ENCODE peak calls at places on chromosomes 3 and 15, in six cellular contexts. Q, U, M, O, C and K are unnamed samples. For H3K4me1, the result is how much of the 10 kb centered on the place peaks cover.

GRCh38 chr3:186757214-186757613 is 26.2 kb upstream of the EIF4A2 start:
- DNase-seq in Q (no peak), U (no peak), M (no peak), O (no peak), C (no peak), K (no peak)

GRCh38 chr3:172142074-172143059 is 103.0 kb downstream of the FNDC3B start:
- DNase-seq in Q (peak), U (peak), M (no peak), O (no peak), C (no peak), K (no peak)

GRCh38 chr15:63277893-63278505 is 594 bp downstream of the APH1B start:
- DNase-seq in Q (peak), U (peak), M (no peak), O (no peak), C (no peak), K (no peak)

GRCh38 chr3:115922681-115923347 is 299.5 kb downstream of the GAP43 start:
- DNase-seq in Q (peak), U (peak), M (no peak), O (no peak), C (no peak), K (no peak)

GRCh38 chr15:37204698-37205097 is 104.3 kb upstream of the MEIS2 start:
- DNase-seq in Q (peak), U (peak), M (no peak), O (no peak), C (no peak), K (no peak)

GRCh38 chr3:71258116-71258515 is 325.4 kb downstream of the FOXP1 start:
- DNase-seq in Q (peak), U (peak), M (no peak), O (no peak), C (no peak), K (peak)

GRCh38 chr3:72549819-72550581 is 298.2 kb downstream of the SHQ1 start:
- DNase-seq in Q (no peak), U (no peak), M (no peak), O (no peak), C (peak), K (no peak)

GRCh38 chr3:182912476-182912875 is 67.9 kb downstream of the DCUN1D1 start:
- DNase-seq in Q (no peak), U (no peak), M (no peak), O (no peak), C (no peak), K (no peak)

GRCh38 chr3:72699631-72700030 is 148.6 kb downstream of the SHQ1 start:
- DNase-seq in Q (no peak), U (no peak), M (no peak), O (no peak), C (no peak), K (no peak)

GRCh38 chr15:26967719-26968269 is 3.2 kb upstream of the GABRG3 start:
- DNase-seq in Q (no peak), U (no peak), M (no peak), O (no peak), C (peak), K (no peak)

GRCh38 chr15:95932141-95932540 is 398.4 kb upstream of the NR2F2 start:
- DNase-seq in Q (no peak), U (peak), M (no peak), O (no peak), C (no peak), K (no peak)

GRCh38 chr3:72042397-72043211 is 257.7 kb upstream of the PROK2 start:
- DNase-seq in Q (no peak), U (no peak), M (no peak), O (no peak), C (no peak), K (no peak)

GRCh38 chr15:97866994-97867393 is 93.5 kb upstream of the ARRDC4 start:
- DNase-seq in Q (no peak), U (no peak), M (no peak), O (no peak), C (no peak), K (no peak)

GRCh38 chr3:188497021-188497420 is 343.1 kb downstream of the LPP start:
- DNase-seq in Q (no peak), U (peak), M (no peak), O (no peak), C (no peak), K (no peak)

GRCh38 chr3:85801955-85802354 is 843.2 kb downstream of the CADM2 start:
- DNase-seq in Q (peak), U (peak), M (no peak), O (no peak), C (peak), K (no peak)

GRCh38 chr3:168847293-168847883 is 751.7 kb upstream of the GOLIM4 start:
- DNase-seq in Q (peak), U (peak), M (no peak), O (no peak), C (peak), K (no peak)

GRCh38 chr3:64037084-64037483 is 13.8 kb upstream of the PSMD6 start:
- DNase-seq in Q (no peak), U (no peak), M (no peak), O (no peak), C (no peak), K (no peak)

GRCh38 chr3:6528951-6529350 is 332.0 kb upstream of the GRM7 start:
- DNase-seq in Q (no peak), U (peak), M (no peak), O (no peak), C (no peak), K (no peak)

GRCh38 chr3:51110586-51110985 is 274.5 kb upstream of the MANF start:
- DNase-seq in Q (no peak), U (no peak), M (no peak), O (no peak), C (no peak), K (no peak)

GRCh38 chr3:134249442-134249841 is 1.2 kb downstream of the RYK start:
- DNase-seq in Q (no peak), U (no peak), M (no peak), O (no peak), C (no peak), K (no peak)

GRCh38 chr3:152315623-152316022 is 46.9 kb downstream of the MBNL1 start:
- DNase-seq in Q (no peak), U (no peak), M (no peak), O (no peak), C (no peak), K (no peak)

GRCh38 chr3:4776399-4776979 is 202.7 kb upstream of the BHLHE40 start:
- DNase-seq in Q (no peak), U (peak), M (no peak), O (no peak), C (no peak), K (no peak)

GRCh38 chr3:74599564-74599963 is 14.9 kb downstream of the CNTN3 start:
- DNase-seq in Q (no peak), U (no peak), M (no peak), O (no peak), C (no peak), K (no peak)

GRCh38 chr15:49991587-49991986 is 127.4 kb downstream of the ATP8B4 start:
- DNase-seq in Q (no peak), U (no peak), M (no peak), O (no peak), C (no peak), K (no peak)

GRCh38 chr3:63814300-63814699 is 4.8 kb upstream of the C3orf49 start:
- DNase-seq in Q (no peak), U (no peak), M (no peak), O (no peak), C (no peak), K (no peak)

GRCh38 chr15:38683382-38684242 is 119.0 kb upstream of the RASGRP1 start:
- DNase-seq in Q (peak), U (peak), M (peak), O (peak), C (peak), K (no peak)

GRCh38 chr3:148791296-148791695 is 36.3 kb upstream of the CPB1 start:
- DNase-seq in Q (no peak), U (no peak), M (no peak), O (no peak), C (peak), K (no peak)

GRCh38 chr3:148789156-148789555 is 38.5 kb upstream of the CPB1 start:
- DNase-seq in Q (no peak), U (no peak), M (no peak), O (no peak), C (no peak), K (no peak)

GRCh38 chr3:148790841-148791240 is 36.8 kb upstream of the CPB1 start:
- DNase-seq in Q (no peak), U (no peak), M (no peak), O (peak), C (no peak), K (no peak)

GRCh38 chr3:148791955-148792354 is 35.7 kb upstream of the CPB1 start:
- DNase-seq in Q (no peak), U (no peak), M (no peak), O (no peak), C (no peak), K (no peak)

DNA sequence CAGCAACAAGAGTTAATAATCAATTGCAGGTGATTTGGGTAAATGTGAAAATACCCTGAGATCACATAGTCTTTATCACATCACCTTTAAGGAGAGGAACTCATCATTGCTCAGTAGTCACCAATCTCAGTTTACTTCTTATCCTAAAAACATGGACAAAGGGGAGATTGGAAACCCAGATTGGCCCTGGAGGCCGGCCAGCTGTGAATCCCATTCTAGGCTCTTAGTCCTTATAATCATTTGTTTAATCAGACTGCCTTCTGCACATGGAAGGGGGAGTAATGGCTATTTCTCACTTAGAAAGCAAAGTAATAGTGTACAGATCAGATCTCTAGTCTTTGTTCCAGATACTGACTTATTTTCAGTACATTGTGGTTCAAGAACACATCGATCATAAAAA is 37.2 kb upstream of the CPB1 start:
- DNase-seq in Q (no peak), U (no peak), M (no peak), O (no peak), C (no peak), K (no peak)
- H3K27ac ChIP-seq in Q (no peak), U (no peak), M (no peak), O (peak), C (no peak), K (no peak)

GRCh38 chr3:24483873-24484272 is 10.8 kb downstream of the THRB start:
- DNase-seq in Q (no peak), U (no peak), M (peak), O (peak), C (no peak), K (no peak)
- H3K4me1 ChIP-seq in Q (under half), U (under half), M (under half), O (half or more), C (under half), K (under half)

DNA sequence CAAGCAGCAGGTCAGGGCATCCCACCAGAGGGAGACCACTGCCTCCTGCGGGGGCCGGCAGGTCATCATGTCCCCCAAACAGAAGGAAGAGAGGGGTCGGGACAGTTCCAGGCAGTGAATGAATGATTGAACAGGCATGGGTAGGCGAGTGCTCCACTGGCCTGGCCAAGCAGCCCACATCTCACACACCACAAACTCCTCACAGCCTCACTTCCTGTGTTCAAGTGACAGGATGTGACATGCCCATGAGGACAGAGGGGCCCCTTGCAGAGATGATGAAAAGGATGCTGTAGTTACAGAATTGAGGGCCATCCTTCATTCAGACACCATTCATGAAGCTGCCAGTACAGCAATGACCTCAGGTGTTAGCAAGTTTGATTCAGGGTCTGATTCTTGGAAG is 3.7 kb downstream of the IQSEC1 start:
- DNase-seq in Q (no peak), U (no peak), M (no peak), O (no peak), C (no peak), K (no peak)
- H3K27ac ChIP-seq in Q (no peak), U (no peak), M (no peak), O (no peak), C (no peak), K (no peak)

GRCh38 chr3:127424766-127425504 is 137.1 kb upstream of the PRR20G start:
- DNase-seq in Q (no peak), U (no peak), M (no peak), O (no peak), C (peak), K (no peak)
- H3K4me1 ChIP-seq in Q (under half), U (under half), M (under half), O (under half), C (under half), K (under half)

GRCh38 chr15:48557335-48557734 is 88.2 kb downstream of the FBN1 start:
- DNase-seq in Q (no peak), U (no peak), M (peak), O (no peak), C (no peak), K (no peak)
- H3K27ac ChIP-seq in Q (no peak), U (no peak), M (no peak), O (no peak), C (peak), K (no peak)

DNA sequence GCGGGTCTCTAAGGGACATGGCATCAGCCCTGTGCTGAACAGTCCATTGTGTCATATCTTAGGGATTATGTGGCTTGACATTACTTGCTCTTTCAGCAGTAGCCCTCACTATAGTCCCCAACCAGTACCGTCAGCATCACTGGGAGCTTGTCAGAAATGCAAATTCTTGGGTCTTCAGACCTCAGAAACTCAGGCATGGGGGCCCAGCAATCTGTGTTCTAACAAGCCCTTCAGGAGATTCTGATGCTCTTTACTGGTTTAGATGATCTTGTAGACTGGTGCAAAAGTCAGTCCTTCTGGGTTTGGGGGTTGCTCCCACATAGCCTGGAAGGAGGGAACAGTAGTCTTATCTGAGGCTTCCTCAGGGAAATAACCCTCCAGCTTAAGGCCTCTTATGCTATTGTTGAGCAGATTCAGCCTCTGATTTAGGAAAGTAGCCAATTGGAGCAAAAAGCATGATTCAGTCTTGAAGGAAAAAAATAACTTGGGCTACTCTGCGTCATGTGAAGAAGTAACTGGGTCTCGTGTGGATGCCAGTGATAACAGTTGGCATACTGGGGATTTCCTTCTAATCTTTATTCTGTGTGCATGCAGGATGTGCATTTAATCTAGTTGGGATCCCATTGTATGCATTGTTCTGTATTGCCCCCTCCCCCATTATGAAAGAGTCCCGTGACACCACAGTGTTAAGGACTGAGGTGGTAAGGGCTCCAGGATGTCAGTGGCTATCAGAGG is 38.9 kb upstream of the TRAK1 start:
- DNase-seq in Q (no peak), U (no peak), M (no peak), O (no peak), C (no peak), K (no peak)
- H3K4me1 ChIP-seq in Q (under half), U (under half), M (half or more), O (half or more), C (under half), K (under half)

DNA sequence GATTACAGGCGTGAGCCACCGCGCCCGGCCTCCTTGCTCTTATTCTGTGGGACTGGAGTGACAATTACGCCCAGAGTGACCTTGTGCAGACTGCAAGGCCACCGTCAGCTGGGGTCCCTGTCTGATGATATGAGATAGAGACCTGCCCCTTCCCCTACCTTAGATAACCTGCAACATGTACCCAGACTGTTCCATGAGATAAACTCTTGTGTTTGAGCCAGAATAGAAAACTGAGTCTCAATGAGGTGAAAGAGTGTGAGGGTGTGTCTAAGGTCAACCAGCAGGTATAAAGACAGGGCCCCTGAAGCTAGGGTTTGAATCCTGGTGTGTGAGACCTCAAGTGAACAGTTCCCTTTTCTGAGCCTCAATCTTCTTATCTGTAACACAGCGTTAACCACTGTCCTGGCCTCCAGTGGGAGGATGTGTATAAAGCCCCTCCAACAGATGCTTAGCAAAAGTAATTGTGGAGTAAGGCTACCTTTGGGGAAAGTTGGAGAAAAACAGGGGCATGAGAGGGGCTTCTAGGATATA is 6.0 kb downstream of the TADA3 start:
- DNase-seq in Q (no peak), U (no peak), M (no peak), O (no peak), C (no peak), K (no peak)
- H3K27ac ChIP-seq in Q (no peak), U (no peak), M (no peak), O (no peak), C (no peak), K (no peak)

GRCh38 chr3:129593230-129593594 is 13.3 kb downstream of the PLXND1 start:
- DNase-seq in Q (no peak), U (no peak), M (no peak), O (peak), C (no peak), K (no peak)
- H3K4me1 ChIP-seq in Q (half or more), U (under half), M (half or more), O (under half), C (under half), K (under half)